ENCODE peak calls at places on chromosomes 12 and 14, in nine cellular contexts. I is NCI-H146, A is GM23338, G is lower leg skin, C is iPS-NIHi11, K is ELR, H is NCI-H510A treated with DMSO at 0.1 percent for 48 hours, U is stomach, R is NCI-H1105 treated with DMSO at 0.1 percent for 48 hours. N is an unnamed sample.

GRCh38 chr12:52390739-52391617 is 5.5 kb upstream of the KRT84 start:
- DNase-seq in C (peak), I (no peak), A (peak), H (no peak), G (no peak), U (no peak), K (peak), R (no peak), N (peak)

GRCh38 chr14:32679927-32680612 is 258.6 kb upstream of the NPAS3 start:
- DNase-seq in G (no peak), I (peak), A (no peak), R (no peak), U (no peak), C (peak), K (no peak), H (no peak), N (no peak)

GRCh38 chr14:32102968-32103367 is 25.9 kb downstream of the ARHGAP5 start:
- DNase-seq in R (no peak), A (no peak), I (no peak), U (no peak), H (no peak), G (no peak), K (no peak), C (no peak), N (no peak)

GRCh38 chr14:50092006-50092555 is 24.3 kb downstream of the VCPKMT start:
- DNase-seq in H (no peak), R (no peak), C (no peak), K (no peak), U (no peak), G (no peak), A (peak), I (peak), N (no peak)

GRCh38 chr14:74400328-74400727 is 25.7 kb downstream of the SYNDIG1L start:
- DNase-seq in R (no peak), H (peak), U (no peak), K (peak), A (peak), G (no peak), C (peak), I (no peak), N (no peak)

GRCh38 chr12:120529641-120530314 is 820 bp upstream of the COQ5 start:
- DNase-seq in K (peak), H (peak), G (no peak), R (peak), C (peak), A (peak), U (peak), I (peak), N (peak)

GRCh38 chr12:88419794-88420193 is 160.5 kb downstream of the KITLG start:
- DNase-seq in A (no peak), G (no peak), R (no peak), U (peak), C (no peak), H (no peak), I (no peak), K (peak), N (no peak)

GRCh38 chr12:116044181-116044580 is 233.3 kb downstream of the MED13L start:
- DNase-seq in K (no peak), R (no peak), H (no peak), U (no peak), I (no peak), A (no peak), G (no peak), C (no peak), N (no peak)

GRCh38 chr12:2891240-2892053 is 756 bp downstream of the TULP3 start:
- DNase-seq in R (peak), A (peak), G (peak), C (peak), K (peak), I (peak), U (peak), H (no peak), N (peak)

GRCh38 chr14:94867931-94868597 is 98.2 kb upstream of the GSC start:
- DNase-seq in I (no peak), A (peak), U (no peak), H (no peak), K (peak), C (no peak), R (no peak), G (no peak), N (no peak)

GRCh38 chr14:58882577-58883018 is 244.8 kb downstream of the DACT1 start:
- DNase-seq in R (peak), A (no peak), U (no peak), C (no peak), I (peak), K (no peak), G (no peak), H (no peak), N (peak)

GRCh38 chr12:76532520-76532919 is 27.1 kb downstream of the OSBPL8 start:
- DNase-seq in C (no peak), H (no peak), U (no peak), A (no peak), G (no peak), R (no peak), I (no peak), K (no peak), N (no peak)

GRCh38 chr12:8899835-8900234 is 14.5 kb upstream of the PHC1 start:
- DNase-seq in I (no peak), G (no peak), A (no peak), K (no peak), H (no peak), C (no peak), R (no peak), U (no peak), N (no peak)

GRCh38 chr14:96038920-96039632 is at the start of gene C14orf132:
- DNase-seq in R (peak), U (peak), G (peak), I (peak), A (peak), C (peak), K (peak), H (peak), N (peak)

GRCh38 chr12:131164096-131164872 is 210.6 kb downstream of the ADGRD1 start:
- DNase-seq in I (no peak), H (no peak), G (no peak), C (peak), U (no peak), A (no peak), K (no peak), R (no peak), N (no peak)

GRCh38 chr14:80587096-80587724 is 354.3 kb downstream of the CEP128 start:
- DNase-seq in A (peak), K (peak), I (peak), R (peak), U (no peak), C (no peak), H (peak), G (no peak), N (peak)

GRCh38 chr14:93114068-93114710 is 1.5 kb downstream of the ITPK1 start:
- DNase-seq in I (no peak), U (no peak), K (no peak), G (no peak), R (no peak), A (peak), C (no peak), H (no peak), N (no peak)

GRCh38 chr14:24481622-24482324 is 26.3 kb downstream of the CMA1 start:
- DNase-seq in R (no peak), U (peak), G (no peak), H (peak), I (peak), C (peak), K (peak), A (peak), N (peak)

GRCh38 chr14:26394114-26394855 is 203.5 kb downstream of the NOVA1 start:
- DNase-seq in A (peak), K (no peak), I (peak), U (peak), G (no peak), H (peak), R (peak), C (no peak), N (no peak)

GRCh38 chr14:79483472-79483871 is 727.8 kb downstream of the DIO2 start:
- DNase-seq in U (no peak), H (no peak), A (no peak), R (no peak), C (no peak), G (no peak), I (no peak), K (peak), N (no peak)

GRCh38 chr12:124759841-124760508 is 103.7 kb downstream of the SCARB1 start:
- DNase-seq in G (no peak), R (no peak), H (no peak), U (peak), C (no peak), A (no peak), K (no peak), I (no peak), N (no peak)

GRCh38 chr14:41642402-41643195 is 35.9 kb downstream of the LRFN5 start:
- DNase-seq in I (no peak), U (no peak), H (no peak), C (peak), K (no peak), R (peak), G (no peak), A (peak), N (no peak)